ENCODE peak calls at places on chromosomes 13 and 19, in ten cellular contexts. T is lower lobe of right lung, W is endodermal cell, B is ascending aorta, Q is fibroblast of lung, Y is ovary, V is heart left ventricle, D is DND-41, L is heart right ventricle, P is K562. C is an unnamed sample. For H3K4me1, the result is how much of the 10 kb centered on the place peaks cover.

GRCh38 chr13:51684076-51684475 is 99.8 kb downstream of the WDFY2 start:
- DNase-seq in P (no peak), T (no peak), V (no peak), W (no peak), Q (peak), L (no peak), D (no peak), B (no peak), Y (no peak), C (no peak)

GRCh38 chr19:18932216-18932841 is 8.7 kb downstream of the HOMER3 start:
- DNase-seq in Q (peak), D (peak), P (peak), T (peak), V (peak), Y (peak), L (peak), W (peak), B (no peak), C (peak)

GRCh38 chr13:109162248-109163051 is 533.0 kb downstream of the MYO16 start:
- DNase-seq in Y (no peak), L (no peak), B (no peak), P (no peak), T (no peak), W (no peak), V (no peak), D (peak), Q (no peak), C (peak)

GRCh38 chr19:33132425-33132824 is 511 bp downstream of the WDR88 start:
- DNase-seq in L (no peak), P (no peak), W (peak), B (no peak), D (peak), V (no peak), T (no peak), Q (no peak), Y (no peak), C (no peak)

GRCh38 chr19:46862974-46863632 is 2.3 kb downstream of the ARHGAP35 start:
- DNase-seq in Y (no peak), W (no peak), D (no peak), T (no peak), V (no peak), Q (no peak), B (no peak), L (no peak), P (no peak), C (no peak)

GRCh38 chr19:17866312-17867012 is 5.3 kb upstream of the SLC5A5 start:
- DNase-seq in L (no peak), Q (no peak), B (no peak), P (no peak), V (no peak), Y (no peak), W (no peak), D (no peak), T (no peak), C (no peak)

GRCh38 chr13:114282143-114282685 is 813 bp downstream of the UPF3A start:
- DNase-seq in L (peak), T (peak), W (peak), D (peak), V (peak), Y (peak), B (no peak), P (peak), Q (no peak), C (peak)

GRCh38 chr19:57056972-57057371 is 62.8 kb upstream of the USP29 start:
- DNase-seq in D (no peak), L (no peak), V (peak), B (no peak), P (no peak), Q (no peak), T (no peak), W (no peak), Y (peak), C (no peak)

GRCh38 chr19:33348301-33349010 is 25.1 kb upstream of the CEBPG start:
- DNase-seq in L (no peak), W (peak), P (no peak), Q (peak), D (no peak), V (no peak), Y (no peak), B (no peak), T (no peak), C (no peak)

GRCh38 chr19:27392027-27392632 is 1820.8 kb downstream of the UQCRFS1 start:
- DNase-seq in Y (peak), P (no peak), L (no peak), B (no peak), T (peak), Q (no peak), V (peak), D (peak), W (peak), C (no peak)

DNA sequence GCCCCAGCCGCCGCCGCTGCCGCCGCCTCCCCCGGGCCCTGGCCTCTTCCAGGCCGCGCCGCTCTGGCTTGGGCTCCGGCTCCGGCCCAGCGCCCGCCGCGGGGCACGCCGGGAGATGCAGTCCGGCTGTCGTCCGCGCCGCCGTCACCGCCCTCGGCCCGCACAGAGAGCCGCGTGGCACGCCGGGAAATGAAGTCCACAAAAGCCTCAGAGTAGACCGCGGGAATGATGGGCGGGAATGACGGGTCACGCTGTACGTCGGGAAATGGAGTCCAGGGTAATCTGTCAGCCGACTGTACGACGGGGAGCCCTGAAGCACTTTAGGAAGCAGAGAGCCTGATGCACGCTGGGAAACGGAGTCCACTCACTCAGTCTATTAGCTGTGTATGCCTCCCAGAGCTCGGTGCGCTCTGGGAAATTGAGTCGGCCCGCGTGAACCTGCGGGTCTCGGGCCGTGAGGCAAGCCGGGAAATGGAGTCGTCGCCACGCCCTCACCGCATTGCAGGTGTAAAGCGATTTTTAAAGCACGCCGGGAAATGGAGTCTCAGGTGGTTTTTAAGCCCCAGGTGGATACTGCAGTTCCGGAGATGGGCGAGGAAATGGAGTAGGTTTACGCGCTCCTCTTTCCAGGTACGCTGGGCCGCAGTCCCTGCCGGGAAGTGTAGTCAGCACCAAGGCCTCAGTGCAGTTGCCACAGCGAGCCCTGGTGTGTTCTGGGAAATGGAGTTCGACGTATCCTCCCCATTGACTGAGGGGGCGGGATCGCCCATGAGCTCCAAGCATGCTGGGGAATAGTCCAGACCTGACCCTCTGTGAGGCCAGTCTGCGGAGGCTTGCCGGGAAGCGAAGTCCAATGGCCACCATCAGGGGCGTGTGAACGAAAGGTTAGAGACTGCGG is at the start of gene GSK3A:
- DNase-seq in L (peak), T (peak), D (peak), B (peak), V (peak), Y (peak), W (peak), P (peak), Q (peak), C (peak)
- TF ChIP-seq CTCF in L (no peak), T (no peak), D (no peak), B (no peak), V (no peak), Y (peak), W (no peak), P (peak), Q (no peak), C (no peak)

GRCh38 chr13:110396476-110396875 is 89.4 kb downstream of the COL4A2 start:
- DNase-seq in V (no peak), W (no peak), Q (no peak), Y (no peak), T (no peak), P (no peak), D (no peak), L (no peak), B (no peak), C (no peak)
- H3K4me1 ChIP-seq in V (half or more), W (under half), Q (under half), Y (under half), T (under half), P (under half), D (under half), L (under half), B (half or more), C (under half)

GRCh38 chr13:34085199-34085598 is 267.2 kb downstream of the RFC3 start:
- DNase-seq in B (no peak), D (no peak), Y (no peak), Q (no peak), L (no peak), V (no peak), P (no peak), T (no peak), W (no peak), C (no peak)
- H3K4me3 ChIP-seq in B (no peak), D (no peak), Y (no peak), Q (no peak), L (no peak), V (no peak), P (no peak), T (no peak), W (no peak), C (no peak)

GRCh38 chr13:70622785-70623184 is 514.5 kb upstream of the KLHL1 start:
- DNase-seq in Q (no peak), W (no peak), D (no peak), T (no peak), P (no peak), L (no peak), B (no peak), Y (no peak), V (no peak), C (no peak)
- TF ChIP-seq CTCF in Q (no peak), W (no peak), D (no peak), T (no peak), P (no peak), L (no peak), B (no peak), Y (no peak), V (no peak), C (no peak)

GRCh38 chr13:95248953-95249352 is 52.3 kb downstream of the ABCC4 start:
- DNase-seq in L (no peak), T (no peak), W (no peak), B (no peak), D (no peak), Y (no peak), Q (no peak), P (no peak), V (no peak), C (no peak)

GRCh38 chr13:95254341-95254740 is 46.9 kb downstream of the ABCC4 start:
- DNase-seq in D (no peak), L (no peak), W (no peak), V (no peak), P (no peak), Q (peak), T (no peak), Y (no peak), B (no peak), C (no peak)

GRCh38 chr13:95253033-95253432 is 48.2 kb downstream of the ABCC4 start:
- DNase-seq in Q (no peak), D (no peak), B (no peak), T (no peak), Y (no peak), P (no peak), V (no peak), W (no peak), L (no peak), C (no peak)

GRCh38 chr13:95250961-95251360 is 50.3 kb downstream of the ABCC4 start:
- DNase-seq in L (no peak), D (no peak), W (no peak), T (no peak), V (no peak), B (no peak), Y (no peak), Q (no peak), P (no peak), C (no peak)

DNA sequence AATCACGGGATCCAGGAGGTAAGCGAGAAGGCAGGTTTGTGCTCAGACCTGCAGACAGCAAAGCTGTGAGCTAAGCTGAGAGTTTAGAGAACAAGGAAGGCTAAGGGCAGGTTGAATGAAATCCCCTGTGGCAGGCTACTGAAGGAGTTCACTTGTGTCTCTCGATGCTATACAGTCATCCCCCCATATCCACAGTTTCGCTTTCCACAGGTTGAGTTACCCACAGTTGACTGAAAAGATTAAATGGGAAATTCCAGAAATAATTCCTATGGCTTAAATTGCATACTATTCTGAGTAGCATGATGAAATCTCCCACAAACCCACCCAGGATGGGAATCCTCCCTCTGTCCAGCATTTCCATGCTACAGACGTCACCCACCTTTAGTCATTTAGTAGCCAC is 49.6 kb downstream of the ABCC4 start:
- DNase-seq in Q (peak), V (no peak), D (no peak), L (no peak), Y (no peak), T (no peak), B (no peak), W (no peak), P (no peak), C (no peak)
- H3K4me1 ChIP-seq in Q (under half), V (under half), D (under half), L (under half), Y (under half), T (under half), B (under half), W (under half), P (under half), C (under half)

DNA sequence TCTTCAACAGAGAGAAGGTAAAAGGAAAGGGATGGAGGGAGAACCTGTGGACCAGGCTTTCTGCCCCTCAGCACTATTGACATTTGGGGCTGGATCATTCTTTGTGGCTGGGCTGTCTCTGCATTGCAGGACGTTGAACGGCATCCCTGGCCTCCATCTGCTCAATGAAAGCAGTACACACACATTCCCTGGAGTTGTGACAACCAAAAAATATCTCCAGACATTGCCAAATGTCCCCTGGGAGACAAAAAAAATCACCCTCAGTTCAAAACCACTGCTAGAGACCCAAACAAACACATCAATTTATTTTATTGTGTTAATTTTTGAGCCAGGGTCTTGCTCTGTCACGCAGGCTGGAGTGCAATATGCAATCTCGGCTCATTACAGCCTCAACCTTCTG is 43.3 kb downstream of the INSR start:
- DNase-seq in T (no peak), L (no peak), P (no peak), D (no peak), Y (no peak), W (no peak), B (no peak), Q (no peak), V (no peak), C (no peak)
- H3K4me3 ChIP-seq in T (no peak), L (no peak), P (no peak), D (no peak), Y (no peak), W (no peak), B (peak), Q (no peak), V (no peak), C (peak)

DNA sequence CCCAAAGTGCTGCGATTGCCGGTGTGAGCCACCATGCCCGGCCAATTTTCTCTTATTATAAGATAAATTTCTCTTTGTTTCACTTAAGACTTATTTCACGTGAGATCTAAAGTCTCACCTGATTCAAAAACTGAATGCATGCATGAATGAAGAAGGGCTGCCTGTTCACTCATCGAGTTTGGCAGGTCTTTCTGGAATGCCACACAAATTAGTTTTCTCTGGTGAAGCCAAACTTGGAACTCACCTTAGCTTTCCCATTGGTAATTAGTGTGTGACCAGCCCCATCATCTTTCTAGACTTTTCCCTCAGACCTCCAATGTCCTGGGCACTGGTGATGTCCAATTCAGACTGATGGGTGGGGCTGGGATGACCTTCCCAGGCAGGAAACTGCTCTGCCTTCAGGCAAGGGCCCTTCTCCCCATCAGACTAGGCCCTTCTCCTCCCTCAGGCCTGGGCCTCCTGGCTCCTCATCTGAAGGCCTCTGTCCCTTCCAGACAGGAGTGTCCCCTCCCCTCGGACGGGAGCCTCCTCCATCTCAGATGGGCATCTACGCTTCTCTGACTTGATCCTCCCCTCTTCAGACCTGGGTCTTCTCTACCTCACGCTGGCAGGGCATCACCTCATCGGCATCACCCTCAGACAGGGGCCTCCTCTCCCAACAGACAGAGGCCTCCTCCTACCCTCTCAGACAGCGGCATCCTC is 14.4 kb downstream of the C3 start:
- DNase-seq in L (no peak), P (no peak), T (no peak), W (no peak), V (no peak), Q (no peak), D (no peak), B (no peak), Y (no peak), C (no peak)
- TF ChIP-seq CTCF in L (no peak), P (no peak), T (no peak), W (no peak), V (no peak), Q (no peak), D (no peak), B (no peak), Y (no peak), C (no peak)

GRCh38 chr19:2274185-2274711 is 7.7 kb downstream of the PEAK3 start:
- DNase-seq in Y (no peak), V (no peak), T (no peak), Q (no peak), P (no peak), W (no peak), D (no peak), B (no peak), L (no peak), C (no peak)

GRCh38 chr19:2274937-2275535 is 6.9 kb downstream of the PEAK3 start:
- DNase-seq in Y (peak), B (no peak), V (peak), W (peak), Q (peak), T (peak), D (peak), L (peak), P (peak), C (peak)

GRCh38 chr19:2275588-2276428 is 6.2 kb downstream of the PEAK3 start:
- DNase-seq in P (no peak), B (no peak), T (no peak), D (no peak), L (no peak), V (no peak), Y (peak), Q (no peak), W (no peak), C (no peak)

GRCh38 chr19:2271516-2272103 is 10.4 kb downstream of the PEAK3 start:
- DNase-seq in P (no peak), Q (peak), L (no peak), W (no peak), T (no peak), D (no peak), B (no peak), V (no peak), Y (peak), C (no peak)

GRCh38 chr19:2273356-2274184 is 8.4 kb downstream of the PEAK3 start:
- DNase-seq in Q (peak), P (peak), B (no peak), W (peak), V (peak), T (peak), L (peak), Y (peak), D (peak), C (peak)
- H3K4me1 ChIP-seq in Q (under half), P (under half), B (under half), W (under half), V (half or more), T (half or more), L (under half), Y (under half), D (under half), C (under half)

GRCh38 chr19:11480927-11481776 is at the start of gene ELAVL3:
- DNase-seq in T (no peak), B (no peak), W (peak), V (no peak), P (peak), Y (no peak), L (no peak), D (no peak), Q (no peak), C (no peak)

GRCh38 chr19:11479470-11480080 is 1.3 kb downstream of the ELAVL3 start:
- DNase-seq in W (peak), L (no peak), Y (no peak), D (no peak), P (peak), Q (peak), T (no peak), B (no peak), V (no peak), C (no peak)

GRCh38 chr19:11480081-11480926 is 542 bp downstream of the ELAVL3 start:
- DNase-seq in Q (no peak), T (no peak), D (no peak), V (no peak), Y (no peak), W (no peak), L (no peak), B (no peak), P (peak), C (no peak)

GRCh38 chr19:11478167-11479089 is 2.4 kb downstream of the ELAVL3 start:
- DNase-seq in V (no peak), Y (no peak), L (no peak), D (no peak), P (peak), B (no peak), W (no peak), Q (no peak), T (no peak), C (no peak)

GRCh38 chr19:11479090-11479469 is 1.8 kb downstream of the ELAVL3 start:
- DNase-seq in T (no peak), V (no peak), D (no peak), Q (no peak), P (no peak), W (no peak), B (no peak), Y (no peak), L (no peak), C (no peak)
- H3K4me3 ChIP-seq in T (peak), V (peak), D (no peak), Q (no peak), P (peak), W (no peak), B (no peak), Y (no peak), L (no peak), C (no peak)

GRCh38 chr13:32195713-32196112 is 119.5 kb downstream of the ZAR1L start:
- DNase-seq in B (no peak), L (no peak), W (no peak), T (no peak), V (no peak), P (no peak), D (no peak), Y (no peak), Q (peak), C (no peak)

GRCh38 chr13:32187651-32188050 is 127.5 kb downstream of the ZAR1L start:
- DNase-seq in V (no peak), B (no peak), W (no peak), Q (no peak), L (no peak), T (no peak), P (no peak), D (no peak), Y (no peak), C (no peak)

DNA sequence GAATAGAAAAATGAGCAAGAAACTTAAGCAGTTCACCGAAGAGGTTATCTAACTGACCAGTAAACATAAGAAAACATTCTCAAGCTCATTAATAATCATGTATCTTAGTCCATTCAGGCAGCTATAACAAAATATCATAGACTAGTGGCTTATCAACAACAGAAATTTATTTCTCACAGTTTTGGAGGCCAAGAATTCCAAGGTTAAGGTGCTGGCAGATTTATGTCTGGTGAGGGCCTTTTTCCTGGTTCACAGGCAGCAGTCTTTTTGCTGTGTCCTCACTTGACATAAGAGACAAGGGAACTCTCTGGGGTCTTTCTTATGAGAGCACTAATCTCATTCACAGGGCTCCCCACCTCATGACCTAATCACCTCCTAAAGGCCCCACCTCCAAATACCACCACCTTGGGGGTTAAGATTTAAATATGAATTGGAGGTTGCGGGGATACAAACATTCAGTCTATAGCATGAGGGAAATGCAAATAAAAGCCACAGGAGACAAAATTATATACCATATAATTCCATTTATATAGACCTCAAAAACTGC is 123.6 kb downstream of the ZAR1L start:
- DNase-seq in V (no peak), T (no peak), B (no peak), L (no peak), Q (no peak), W (no peak), D (no peak), Y (no peak), P (no peak), C (no peak)
- TF ChIP-seq CTCF in V (no peak), T (no peak), B (no peak), L (no peak), Q (no peak), W (no peak), D (no peak), Y (no peak), P (no peak), C (no peak)